ENCODE peak calls at places on chromosomes 7 and 10, in nine cellular contexts. One of them, this sample, is unnamed.

GRCh38 chr7:94384315-94384714 is 10.4 kb upstream of the COL1A2 start:
- ATAC-seq in stimulated activated naive B cell treated with anti-CD40 and anti-IgM and Interleukin-4, amounts not matched to agents 10 μg/mL and 1 μg/mL and 100 μg/mL, for 72 hours: no peak
- ATAC-seq in activated CD8-positive, alpha-beta T cell treated with anti-CD3 and anti-CD28 coated beads, Interleukin-2, amount 10 ng/mL, durations not matched to agents 7 days and 5 days: no peak
- ATAC-seq in heart left ventricle: no peak
- ATAC-seq in activated CD4-positive, alpha-beta T cell treated with anti-CD3 and anti-CD28 coated beads for 36 hours: no peak
- ATAC-seq in natural killer cell: no peak
- ATAC-seq in activated naive CD4-positive, alpha-beta T cell treated with anti-CD3 and anti-CD28 coated beads, Interleukin-2, amount 50 U/mL, for 72 hours: no peak
- ATAC-seq in sciatic nerve: no peak
- ATAC-seq in central memory CD8-positive, alpha-beta T cell: no peak
- ATAC-seq in this sample: no peak

GRCh38 chr10:96334888-96335526 is 23.8 kb downstream of the OPALIN start:
- ATAC-seq in stimulated activated naive B cell treated with anti-CD40 and anti-IgM and Interleukin-4, amounts not matched to agents 10 μg/mL and 1 μg/mL and 100 μg/mL, for 72 hours: no peak
- ATAC-seq in activated CD8-positive, alpha-beta T cell treated with anti-CD3 and anti-CD28 coated beads, Interleukin-2, amount 10 ng/mL, durations not matched to agents 7 days and 5 days: no peak
- ATAC-seq in heart left ventricle: peak; percentile 55
- ATAC-seq in activated CD4-positive, alpha-beta T cell treated with anti-CD3 and anti-CD28 coated beads for 36 hours: no peak
- ATAC-seq in natural killer cell: no peak
- ATAC-seq in activated naive CD4-positive, alpha-beta T cell treated with anti-CD3 and anti-CD28 coated beads, Interleukin-2, amount 50 U/mL, for 72 hours: no peak
- ATAC-seq in sciatic nerve: no peak
- ATAC-seq in central memory CD8-positive, alpha-beta T cell: no peak
- ATAC-seq in this sample: peak; percentile 55

GRCh38 chr7:157253850-157254249 is 83.0 kb upstream of the DNAJB6 start:
- ATAC-seq in stimulated activated naive B cell treated with anti-CD40 and anti-IgM and Interleukin-4, amounts not matched to agents 10 μg/mL and 1 μg/mL and 100 μg/mL, for 72 hours: no peak
- ATAC-seq in activated CD8-positive, alpha-beta T cell treated with anti-CD3 and anti-CD28 coated beads, Interleukin-2, amount 10 ng/mL, durations not matched to agents 7 days and 5 days: no peak
- ATAC-seq in heart left ventricle: peak; percentile 85
- ATAC-seq in activated CD4-positive, alpha-beta T cell treated with anti-CD3 and anti-CD28 coated beads for 36 hours: no peak
- ATAC-seq in natural killer cell: no peak
- ATAC-seq in activated naive CD4-positive, alpha-beta T cell treated with anti-CD3 and anti-CD28 coated beads, Interleukin-2, amount 50 U/mL, for 72 hours: no peak
- ATAC-seq in sciatic nerve: no peak
- ATAC-seq in central memory CD8-positive, alpha-beta T cell: no peak
- ATAC-seq in this sample: no peak

GRCh38 chr10:17007836-17008235 is 121.8 kb downstream of the CUBN start:
- ATAC-seq in stimulated activated naive B cell treated with anti-CD40 and anti-IgM and Interleukin-4, amounts not matched to agents 10 μg/mL and 1 μg/mL and 100 μg/mL, for 72 hours: no peak
- ATAC-seq in activated CD8-positive, alpha-beta T cell treated with anti-CD3 and anti-CD28 coated beads, Interleukin-2, amount 10 ng/mL, durations not matched to agents 7 days and 5 days: no peak
- ATAC-seq in heart left ventricle: peak; percentile 18
- ATAC-seq in activated CD4-positive, alpha-beta T cell treated with anti-CD3 and anti-CD28 coated beads for 36 hours: no peak
- ATAC-seq in natural killer cell: no peak
- ATAC-seq in activated naive CD4-positive, alpha-beta T cell treated with anti-CD3 and anti-CD28 coated beads, Interleukin-2, amount 50 U/mL, for 72 hours: no peak
- ATAC-seq in sciatic nerve: no peak
- ATAC-seq in central memory CD8-positive, alpha-beta T cell: no peak
- ATAC-seq in this sample: no peak

GRCh38 chr10:85580585-85580984 is 786.0 kb downstream of the GRID1 start:
- ATAC-seq in stimulated activated naive B cell treated with anti-CD40 and anti-IgM and Interleukin-4, amounts not matched to agents 10 μg/mL and 1 μg/mL and 100 μg/mL, for 72 hours: no peak
- ATAC-seq in activated CD8-positive, alpha-beta T cell treated with anti-CD3 and anti-CD28 coated beads, Interleukin-2, amount 10 ng/mL, durations not matched to agents 7 days and 5 days: no peak
- ATAC-seq in heart left ventricle: no peak
- ATAC-seq in activated CD4-positive, alpha-beta T cell treated with anti-CD3 and anti-CD28 coated beads for 36 hours: no peak
- ATAC-seq in natural killer cell: no peak
- ATAC-seq in activated naive CD4-positive, alpha-beta T cell treated with anti-CD3 and anti-CD28 coated beads, Interleukin-2, amount 50 U/mL, for 72 hours: no peak
- ATAC-seq in sciatic nerve: no peak
- ATAC-seq in central memory CD8-positive, alpha-beta T cell: peak; percentile 32
- ATAC-seq in this sample: no peak

GRCh38 chr10:131650771-131651673 is 249.8 kb upstream of the PPP2R2D start:
- ATAC-seq in stimulated activated naive B cell treated with anti-CD40 and anti-IgM and Interleukin-4, amounts not matched to agents 10 μg/mL and 1 μg/mL and 100 μg/mL, for 72 hours: no peak
- ATAC-seq in activated CD8-positive, alpha-beta T cell treated with anti-CD3 and anti-CD28 coated beads, Interleukin-2, amount 10 ng/mL, durations not matched to agents 7 days and 5 days: no peak
- ATAC-seq in heart left ventricle: no peak
- ATAC-seq in activated CD4-positive, alpha-beta T cell treated with anti-CD3 and anti-CD28 coated beads for 36 hours: no peak
- ATAC-seq in natural killer cell: no peak
- ATAC-seq in activated naive CD4-positive, alpha-beta T cell treated with anti-CD3 and anti-CD28 coated beads, Interleukin-2, amount 50 U/mL, for 72 hours: no peak
- ATAC-seq in sciatic nerve: no peak
- ATAC-seq in central memory CD8-positive, alpha-beta T cell: no peak
- ATAC-seq in this sample: no peak

GRCh38 chr7:99525713-99526440 is 21.4 kb downstream of the ZKSCAN5 start:
- ATAC-seq in stimulated activated naive B cell treated with anti-CD40 and anti-IgM and Interleukin-4, amounts not matched to agents 10 μg/mL and 1 μg/mL and 100 μg/mL, for 72 hours: no peak
- ATAC-seq in activated CD8-positive, alpha-beta T cell treated with anti-CD3 and anti-CD28 coated beads, Interleukin-2, amount 10 ng/mL, durations not matched to agents 7 days and 5 days: no peak
- ATAC-seq in heart left ventricle: no peak
- ATAC-seq in activated CD4-positive, alpha-beta T cell treated with anti-CD3 and anti-CD28 coated beads for 36 hours: peak; percentile 64
- ATAC-seq in natural killer cell: no peak
- ATAC-seq in activated naive CD4-positive, alpha-beta T cell treated with anti-CD3 and anti-CD28 coated beads, Interleukin-2, amount 50 U/mL, for 72 hours: peak; percentile 47
- ATAC-seq in sciatic nerve: no peak
- ATAC-seq in central memory CD8-positive, alpha-beta T cell: no peak
- ATAC-seq in this sample: no peak

GRCh38 chr7:125032943-125033342 is 103.3 kb upstream of the POT1 start:
- ATAC-seq in stimulated activated naive B cell treated with anti-CD40 and anti-IgM and Interleukin-4, amounts not matched to agents 10 μg/mL and 1 μg/mL and 100 μg/mL, for 72 hours: no peak
- ATAC-seq in activated CD8-positive, alpha-beta T cell treated with anti-CD3 and anti-CD28 coated beads, Interleukin-2, amount 10 ng/mL, durations not matched to agents 7 days and 5 days: no peak
- ATAC-seq in heart left ventricle: no peak
- ATAC-seq in activated CD4-positive, alpha-beta T cell treated with anti-CD3 and anti-CD28 coated beads for 36 hours: no peak
- ATAC-seq in natural killer cell: no peak
- ATAC-seq in activated naive CD4-positive, alpha-beta T cell treated with anti-CD3 and anti-CD28 coated beads, Interleukin-2, amount 50 U/mL, for 72 hours: no peak
- ATAC-seq in sciatic nerve: no peak
- ATAC-seq in central memory CD8-positive, alpha-beta T cell: no peak
- ATAC-seq in this sample: no peak

GRCh38 chr10:52858722-52859121 is 86.1 kb upstream of the MBL2 start:
- ATAC-seq in stimulated activated naive B cell treated with anti-CD40 and anti-IgM and Interleukin-4, amounts not matched to agents 10 μg/mL and 1 μg/mL and 100 μg/mL, for 72 hours: no peak
- ATAC-seq in activated CD8-positive, alpha-beta T cell treated with anti-CD3 and anti-CD28 coated beads, Interleukin-2, amount 10 ng/mL, durations not matched to agents 7 days and 5 days: no peak
- ATAC-seq in heart left ventricle: no peak
- ATAC-seq in activated CD4-positive, alpha-beta T cell treated with anti-CD3 and anti-CD28 coated beads for 36 hours: no peak
- ATAC-seq in natural killer cell: no peak
- ATAC-seq in activated naive CD4-positive, alpha-beta T cell treated with anti-CD3 and anti-CD28 coated beads, Interleukin-2, amount 50 U/mL, for 72 hours: no peak
- ATAC-seq in sciatic nerve: no peak
- ATAC-seq in central memory CD8-positive, alpha-beta T cell: no peak
- ATAC-seq in this sample: no peak

GRCh38 chr7:26060713-26061339 is 91.2 kb upstream of the NFE2L3 start:
- ATAC-seq in stimulated activated naive B cell treated with anti-CD40 and anti-IgM and Interleukin-4, amounts not matched to agents 10 μg/mL and 1 μg/mL and 100 μg/mL, for 72 hours: no peak
- ATAC-seq in activated CD8-positive, alpha-beta T cell treated with anti-CD3 and anti-CD28 coated beads, Interleukin-2, amount 10 ng/mL, durations not matched to agents 7 days and 5 days: no peak
- ATAC-seq in heart left ventricle: no peak
- ATAC-seq in activated CD4-positive, alpha-beta T cell treated with anti-CD3 and anti-CD28 coated beads for 36 hours: no peak
- ATAC-seq in natural killer cell: no peak
- ATAC-seq in activated naive CD4-positive, alpha-beta T cell treated with anti-CD3 and anti-CD28 coated beads, Interleukin-2, amount 50 U/mL, for 72 hours: no peak
- ATAC-seq in sciatic nerve: no peak
- ATAC-seq in central memory CD8-positive, alpha-beta T cell: no peak
- ATAC-seq in this sample: no peak

GRCh38 chr7:147894271-147894670 is 696.3 kb upstream of the C7orf33 start:
- ATAC-seq in stimulated activated naive B cell treated with anti-CD40 and anti-IgM and Interleukin-4, amounts not matched to agents 10 μg/mL and 1 μg/mL and 100 μg/mL, for 72 hours: no peak
- ATAC-seq in activated CD8-positive, alpha-beta T cell treated with anti-CD3 and anti-CD28 coated beads, Interleukin-2, amount 10 ng/mL, durations not matched to agents 7 days and 5 days: no peak
- ATAC-seq in heart left ventricle: no peak
- ATAC-seq in activated CD4-positive, alpha-beta T cell treated with anti-CD3 and anti-CD28 coated beads for 36 hours: no peak
- ATAC-seq in natural killer cell: no peak
- ATAC-seq in activated naive CD4-positive, alpha-beta T cell treated with anti-CD3 and anti-CD28 coated beads, Interleukin-2, amount 50 U/mL, for 72 hours: no peak
- ATAC-seq in sciatic nerve: no peak
- ATAC-seq in central memory CD8-positive, alpha-beta T cell: no peak
- ATAC-seq in this sample: no peak